ENCODE peak calls at places on chromosomes 7 and 10, in six cellular contexts. G, U, Y, A, N and F are unnamed samples. For H3K36me3, the result is how much of the 10 kb centered on the place peaks cover.

GRCh38 chr10:14674376-14675050 is 100.2 kb downstream of the FAM107B start:
- DNase-seq in G (no peak), A (no peak), U (no peak), N (no peak), Y (no peak), F (no peak)

GRCh38 chr10:124022066-124022465 is 71.3 kb downstream of the CHST15 start:
- DNase-seq in A (no peak), N (no peak), G (no peak), Y (no peak), U (no peak), F (no peak)

GRCh38 chr10:112985701-112986510 is 35.9 kb downstream of the TCF7L2 start:
- DNase-seq in Y (no peak), A (no peak), G (peak), U (peak), N (peak), F (no peak)

GRCh38 chr10:5811387-5811821 is 1.8 kb downstream of the GDI2 start:
- DNase-seq in U (peak), N (no peak), G (peak), A (no peak), Y (no peak), F (no peak)

GRCh38 chr7:150845471-150845870 is 6.8 kb upstream of the AOC1 start:
- DNase-seq in A (peak), Y (no peak), U (no peak), N (peak), G (no peak), F (peak)

GRCh38 chr10:86682675-86683074 is 14.4 kb downstream of the LDB3 start:
- DNase-seq in A (peak), Y (no peak), G (no peak), U (no peak), N (no peak), F (no peak)

GRCh38 chr7:50303082-50303893 is 1.2 kb upstream of the IKZF1 start:
- DNase-seq in G (no peak), Y (no peak), N (no peak), U (no peak), A (no peak), F (no peak)

GRCh38 chr7:88305044-88305443 is 1.6 kb downstream of the STEAP4 start:
- DNase-seq in A (no peak), N (no peak), G (no peak), Y (no peak), U (no peak), F (no peak)

GRCh38 chr10:110547139-110547761 is 20.2 kb upstream of the SMC3 start:
- DNase-seq in A (no peak), G (peak), U (peak), Y (no peak), N (peak), F (no peak)

GRCh38 chr10:61031341-61031740 is 87.4 kb upstream of the RHOBTB1 start:
- DNase-seq in N (no peak), Y (no peak), G (no peak), U (no peak), A (no peak), F (no peak)

GRCh38 chr7:84916161-84916560 is 270.7 kb downstream of the SEMA3D start:
- DNase-seq in U (no peak), Y (no peak), A (no peak), G (no peak), N (no peak), F (no peak)

GRCh38 chr7:151754142-151754590 is 122.7 kb downstream of the PRKAG2 start:
- DNase-seq in A (peak), N (peak), Y (peak), G (peak), U (peak), F (peak)

GRCh38 chr10:4243169-4243568 is 458.2 kb upstream of the KLF6 start:
- DNase-seq in Y (no peak), G (no peak), N (no peak), A (no peak), U (no peak), F (no peak)

GRCh38 chr10:4242561-4243035 is 457.6 kb upstream of the KLF6 start:
- DNase-seq in N (peak), G (no peak), Y (no peak), U (peak), A (no peak), F (no peak)

GRCh38 chr10:4243651-4244050 is 458.6 kb upstream of the KLF6 start:
- DNase-seq in G (no peak), Y (no peak), N (peak), U (peak), A (no peak), F (no peak)

GRCh38 chr10:4240641-4241197 is 455.7 kb upstream of the KLF6 start:
- DNase-seq in Y (no peak), A (no peak), U (peak), N (no peak), G (no peak), F (no peak)

GRCh38 chr10:4241724-4242345 is 456.8 kb upstream of the KLF6 start:
- DNase-seq in G (no peak), U (peak), A (peak), Y (no peak), N (peak), F (no peak)
- H3K4me3 ChIP-seq in G (no peak), U (peak), A (peak), Y (peak), N (no peak), F (peak)

GRCh38 chr7:107966701-107967100 is 36.3 kb downstream of the LAMB1 start:
- DNase-seq in A (peak), N (peak), G (no peak), U (peak), Y (no peak), F (peak)

GRCh38 chr7:107971100-107971499 is 31.9 kb downstream of the LAMB1 start:
- DNase-seq in U (no peak), G (no peak), N (no peak), Y (no peak), A (no peak), F (no peak)

GRCh38 chr7:107967420-107967819 is 35.5 kb downstream of the LAMB1 start:
- DNase-seq in N (no peak), U (no peak), A (no peak), Y (no peak), G (no peak), F (no peak)

GRCh38 chr7:107969856-107970255 is 33.1 kb downstream of the LAMB1 start:
- DNase-seq in N (peak), G (no peak), Y (no peak), A (peak), U (no peak), F (no peak)

GRCh38 chr7:107968449-107968848 is 34.5 kb downstream of the LAMB1 start:
- DNase-seq in Y (no peak), A (no peak), U (no peak), N (no peak), G (no peak), F (no peak)
- H3K27ac ChIP-seq in Y (no peak), A (no peak), U (no peak), N (peak), G (no peak), F (peak)

GRCh38 chr10:102381983-102382382 is 13.5 kb upstream of the NFKB2 start:
- DNase-seq in U (no peak), N (no peak), G (no peak), A (no peak), Y (no peak), F (no peak)

GRCh38 chr10:102384606-102385429 is 10.7 kb upstream of the NFKB2 start:
- DNase-seq in A (no peak), Y (no peak), U (peak), N (no peak), G (no peak), F (no peak)

GRCh38 chr10:102379383-102379782 is 16.1 kb upstream of the NFKB2 start:
- DNase-seq in G (no peak), A (no peak), N (no peak), Y (no peak), U (no peak), F (no peak)

GRCh38 chr10:102384053-102384452 is 11.5 kb upstream of the NFKB2 start:
- DNase-seq in N (no peak), Y (no peak), U (no peak), G (no peak), A (no peak), F (no peak)

GRCh38 chr10:102382871-102383270 is 12.6 kb upstream of the NFKB2 start:
- DNase-seq in Y (no peak), N (no peak), U (no peak), A (no peak), G (no peak), F (no peak)
- H3K36me3 ChIP-seq in Y (half or more), N (half or more), U (under half), A (under half), G (under half), F (under half)

GRCh38 chr7:156998988-156999610 is 11.4 kb downstream of the MNX1 start:
- DNase-seq in Y (no peak), G (no peak), A (no peak), U (no peak), N (no peak), F (no peak)
- H3K4me3 ChIP-seq in Y (peak), G (no peak), A (peak), U (no peak), N (no peak), F (no peak)

DNA sequence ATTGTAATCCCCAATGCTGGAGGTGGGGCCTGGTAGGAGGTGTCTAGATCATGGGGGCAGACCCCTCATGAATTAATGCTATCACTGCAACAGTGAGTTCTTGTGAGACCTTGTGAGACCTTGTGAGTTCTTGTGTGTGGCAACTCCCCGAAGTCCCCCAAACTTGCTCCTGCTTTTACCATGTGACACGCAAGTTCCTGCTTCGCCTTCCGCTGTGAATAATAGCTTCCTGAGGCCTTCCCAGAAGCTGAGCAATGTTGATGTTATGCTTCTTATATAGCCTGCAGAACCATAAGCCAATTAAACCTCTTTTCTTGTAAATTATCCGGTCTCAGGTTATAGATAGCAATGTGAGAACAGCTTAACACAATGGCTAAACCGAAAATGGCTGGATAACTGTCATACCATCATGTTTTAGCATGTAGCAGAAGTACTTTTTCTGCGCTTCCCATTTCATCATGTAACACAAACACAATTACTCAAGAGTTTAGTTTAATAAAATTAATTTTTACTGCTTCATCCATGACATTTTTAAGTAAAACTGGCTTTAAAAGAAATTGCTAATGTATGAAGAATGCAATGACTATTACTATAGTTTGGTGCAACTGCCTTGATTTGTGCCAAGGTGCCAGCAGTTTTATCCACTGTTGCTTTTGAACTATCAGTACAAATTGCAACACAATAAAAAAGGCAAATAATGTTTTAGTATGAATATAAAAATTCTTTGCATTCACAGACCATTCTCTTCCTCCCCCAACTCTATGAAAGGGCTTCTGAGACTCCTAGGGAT is 87.7 kb upstream of the TMEM168 start:
- DNase-seq in U (no peak), A (no peak), G (no peak), Y (no peak), N (no peak), F (no peak)
- H3K27ac ChIP-seq in U (no peak), A (no peak), G (no peak), Y (no peak), N (no peak), F (no peak)

DNA sequence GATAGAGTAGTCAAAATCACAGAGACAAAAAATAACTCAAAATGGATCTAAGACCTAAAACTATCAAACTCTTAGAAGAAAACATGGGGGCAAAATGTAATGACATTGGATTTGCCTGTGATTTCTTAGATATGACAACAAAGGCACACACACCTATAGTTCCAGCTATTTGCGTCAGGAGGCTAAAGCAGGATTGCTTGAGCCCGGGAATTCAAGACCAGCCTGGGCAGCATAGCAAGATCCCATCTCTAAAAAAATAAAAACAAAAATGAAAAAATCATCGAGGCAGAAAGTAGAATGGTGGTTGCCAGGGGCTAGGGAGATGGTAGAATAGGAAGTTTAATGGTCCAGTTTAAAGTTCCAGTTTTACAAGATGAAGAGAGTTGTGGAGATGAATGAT is 113.3 kb downstream of the NRF1 start:
- DNase-seq in U (no peak), N (no peak), G (no peak), A (no peak), Y (no peak), F (no peak)
- H3K36me3 ChIP-seq in U (under half), N (half or more), G (half or more), A (under half), Y (half or more), F (under half)

GRCh38 chr7:149811221-149811620 is 27.0 kb upstream of the ZNF862 start:
- DNase-seq in N (no peak), Y (no peak), G (peak), U (peak), A (no peak), F (no peak)
- H3K4me3 ChIP-seq in N (no peak), Y (no peak), G (no peak), U (no peak), A (no peak), F (no peak)

GRCh38 chr7:128006550-128007292 is 24.5 kb downstream of the LRRC4 start:
- DNase-seq in A (no peak), N (no peak), Y (no peak), G (no peak), U (no peak), F (no peak)
- H3K27ac ChIP-seq in A (no peak), N (no peak), Y (no peak), G (no peak), U (no peak), F (no peak)

GRCh38 chr10:29471483-29471859 is 163.3 kb downstream of the SVIL start:
- DNase-seq in N (no peak), Y (no peak), U (peak), G (no peak), A (no peak), F (no peak)

GRCh38 chr10:29472268-29473086 is 162.3 kb downstream of the SVIL start:
- DNase-seq in Y (no peak), G (no peak), N (no peak), A (no peak), U (no peak), F (no peak)

GRCh38 chr10:29469481-29470354 is 165.1 kb downstream of the SVIL start:
- DNase-seq in Y (no peak), G (no peak), N (no peak), U (no peak), A (no peak), F (no peak)

GRCh38 chr10:29470355-29470705 is 164.4 kb downstream of the SVIL start:
- DNase-seq in A (no peak), N (no peak), G (peak), U (no peak), Y (no peak), F (no peak)

DNA sequence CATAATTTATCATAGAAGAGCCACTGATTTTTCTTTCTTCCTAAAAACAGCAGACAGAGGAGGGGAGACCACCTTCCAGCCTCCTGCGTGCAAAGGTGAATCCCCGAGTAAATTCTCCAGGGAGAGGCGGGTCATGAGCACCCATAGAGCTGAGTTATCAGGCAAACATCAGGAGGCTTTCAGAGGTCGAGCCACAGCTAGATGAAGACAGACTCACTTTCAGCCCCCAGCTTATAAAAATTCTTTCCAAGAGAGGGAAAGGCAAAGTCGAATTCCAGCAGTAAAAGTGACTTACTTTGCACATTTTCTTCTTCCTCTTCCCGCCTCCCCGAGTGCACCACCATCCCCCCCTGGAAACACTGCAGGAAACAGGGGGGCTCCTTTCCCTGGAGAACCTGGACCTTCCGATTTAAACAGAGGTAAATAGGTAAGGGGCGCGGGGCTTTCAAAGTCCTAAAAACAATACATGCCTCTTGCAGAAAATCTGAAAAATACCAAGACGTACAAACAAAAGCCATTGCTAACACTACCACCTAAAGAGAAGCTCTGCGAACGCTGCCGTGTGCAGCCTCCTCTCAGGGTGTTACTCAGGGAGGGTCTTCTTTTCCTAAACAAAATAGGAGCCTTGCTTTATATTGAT is 163.8 kb downstream of the SVIL start:
- DNase-seq in A (no peak), Y (no peak), G (no peak), U (no peak), N (no peak), F (no peak)
- H3K36me3 ChIP-seq in A (under half), Y (half or more), G (under half), U (under half), N (half or more), F (under half)

GRCh38 chr10:30662809-30663208 is 33.3 kb upstream of the LYZL2 start:
- DNase-seq in A (no peak), U (no peak), Y (no peak), N (no peak), G (no peak), F (no peak)
- H3K4me3 ChIP-seq in A (no peak), U (no peak), Y (no peak), N (no peak), G (no peak), F (no peak)